ENCODE peak calls at places on chromosomes 16 and 17, in eight cellular contexts. M, U, W, C, B, A, L and E are unnamed samples.
A peak's percentile ranks its signal among the peaks of the same experiment; 100 is the strongest.

GRCh38 chr17:77959926-77960521 is 1.5 kb downstream of the TNRC6C start:
- DNase-seq in M (no peak), U (no peak), W (no peak), C (no peak), B (peak; percentile 35), A (peak; percentile 3), L (no peak), E (no peak)

GRCh38 chr16:75273054-75273925 is 21.9 kb upstream of the BCAR1 start:
- DNase-seq in M (no peak), U (no peak), W (no peak), C (no peak), B (no peak), A (peak; percentile 73), L (no peak), E (no peak)

GRCh38 chr16:84751241-84751640 is 51.4 kb downstream of the USP10 start:
- DNase-seq in M (no peak), U (no peak), W (no peak), C (no peak), B (no peak), A (no peak), L (no peak), E (no peak)

GRCh38 chr16:6633441-6633840 is 699.2 kb upstream of the RBFOX1 start:
- DNase-seq in M (no peak), U (no peak), W (no peak), C (no peak), B (no peak), A (no peak), L (no peak), E (no peak)

GRCh38 chr16:65024649-65025243 is 97.1 kb downstream of the CDH11 start:
- DNase-seq in M (no peak), U (no peak), W (no peak), C (no peak), B (no peak), A (peak; percentile 71), L (no peak), E (peak; percentile 22)

GRCh38 chr16:84555418-84556196 is 51.1 kb upstream of the MEAK7 start:
- DNase-seq in M (no peak), U (no peak), W (no peak), C (no peak), B (peak; percentile 46), A (no peak), L (no peak), E (no peak)

GRCh38 chr16:13983625-13984024 is 63.7 kb downstream of the ERCC4 start:
- DNase-seq in M (no peak), U (no peak), W (no peak), C (no peak), B (no peak), A (no peak), L (no peak), E (no peak)

GRCh38 chr17:67570797-67571196 is 146.9 kb upstream of the NOL11 start:
- DNase-seq in M (no peak), U (no peak), W (no peak), C (no peak), B (no peak), A (no peak), L (no peak), E (peak; percentile 44)

GRCh38 chr16:79171504-79172240 is 428.9 kb downstream of the MAF start:
- DNase-seq in M (no peak), U (no peak), W (no peak), C (no peak), B (no peak), A (no peak), L (no peak), E (no peak)

GRCh38 chr16:74448990-74449389 is 27.7 kb upstream of the CLEC18B start:
- DNase-seq in M (peak; percentile 63), U (no peak), W (peak; percentile 78), C (peak; percentile 58), B (no peak), A (peak; percentile 94), L (peak; percentile 41), E (peak; percentile 95)

GRCh38 chr17:81070541-81071246 is 35.7 kb downstream of the BAIAP2 start:
- DNase-seq in M (no peak), U (no peak), W (no peak), C (no peak), B (no peak), A (no peak), L (no peak), E (no peak)
- TF ChIP-seq CTCF in M (no peak), U (no peak), W (no peak), C (no peak), B (no peak), A (no peak), L (no peak), E (no peak)

GRCh38 chr17:61007980-61008379 is 330.3 kb downstream of the BCAS3 start:
- DNase-seq in M (no peak), U (no peak), W (no peak), C (no peak), B (no peak), A (peak; percentile 49), L (peak; percentile 25), E (no peak)
- H3K4me3 ChIP-seq in M (no peak overlapping the region), U (no peak overlapping the region), W (no peak overlapping the region), C (no peak overlapping the region), B (no peak overlapping the region), A (no peak overlapping the region), L (no peak overlapping the region), E (no peak overlapping the region)

DNA sequence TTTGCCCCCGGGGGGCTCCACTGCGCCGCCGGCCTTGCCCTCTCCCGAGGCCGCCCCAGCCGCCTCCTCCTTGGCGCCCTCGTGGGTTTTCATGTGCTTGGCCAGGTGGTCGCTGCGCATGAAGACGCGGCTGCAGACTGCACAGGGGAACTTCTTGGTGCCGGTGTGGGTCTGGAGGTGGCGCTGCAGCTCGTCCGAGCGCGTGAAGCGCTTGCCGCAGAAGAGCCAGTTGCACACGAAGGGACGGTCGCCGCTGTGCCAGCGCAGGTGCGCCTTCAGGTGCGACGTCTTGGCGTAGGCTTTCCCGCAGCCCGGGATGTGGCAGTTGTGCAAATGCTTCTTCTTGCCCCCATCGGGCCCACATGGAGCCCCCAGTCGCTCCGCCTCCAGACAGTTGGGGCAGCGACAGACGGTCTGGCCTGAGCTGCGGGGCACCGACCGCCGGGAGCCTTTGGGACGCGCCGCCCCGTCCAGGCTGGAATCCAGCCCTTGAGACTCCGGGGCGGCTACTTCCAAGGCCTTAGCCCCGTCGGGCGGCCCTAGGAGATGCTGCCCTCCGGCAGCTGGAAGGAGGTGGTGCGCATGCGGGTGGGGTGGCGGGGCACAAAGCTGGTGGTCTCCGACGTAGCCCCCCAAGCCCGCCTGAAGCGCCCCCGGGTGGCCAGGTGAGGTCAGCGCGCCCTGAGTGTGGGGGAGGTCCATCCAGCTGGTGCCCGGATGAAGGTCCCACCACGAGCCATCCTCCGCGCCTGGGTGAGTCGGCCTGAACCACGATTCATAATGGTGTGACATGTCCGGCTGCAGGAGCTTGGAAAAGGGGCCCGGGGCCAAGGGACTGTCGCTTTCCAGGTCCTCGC is 3.4 kb downstream of the SP6 start:
- DNase-seq in M (no peak), U (no peak), W (no peak), C (no peak), B (no peak), A (no peak), L (no peak), E (no peak)
- TF ChIP-seq CTCF in M (peak; percentile 38), U (peak; percentile 18), W (peak; percentile 32), C (peak; percentile 27), B (peak; percentile 68), A (peak; percentile 34), L (peak; percentile 7), E (peak; percentile 34)

DNA sequence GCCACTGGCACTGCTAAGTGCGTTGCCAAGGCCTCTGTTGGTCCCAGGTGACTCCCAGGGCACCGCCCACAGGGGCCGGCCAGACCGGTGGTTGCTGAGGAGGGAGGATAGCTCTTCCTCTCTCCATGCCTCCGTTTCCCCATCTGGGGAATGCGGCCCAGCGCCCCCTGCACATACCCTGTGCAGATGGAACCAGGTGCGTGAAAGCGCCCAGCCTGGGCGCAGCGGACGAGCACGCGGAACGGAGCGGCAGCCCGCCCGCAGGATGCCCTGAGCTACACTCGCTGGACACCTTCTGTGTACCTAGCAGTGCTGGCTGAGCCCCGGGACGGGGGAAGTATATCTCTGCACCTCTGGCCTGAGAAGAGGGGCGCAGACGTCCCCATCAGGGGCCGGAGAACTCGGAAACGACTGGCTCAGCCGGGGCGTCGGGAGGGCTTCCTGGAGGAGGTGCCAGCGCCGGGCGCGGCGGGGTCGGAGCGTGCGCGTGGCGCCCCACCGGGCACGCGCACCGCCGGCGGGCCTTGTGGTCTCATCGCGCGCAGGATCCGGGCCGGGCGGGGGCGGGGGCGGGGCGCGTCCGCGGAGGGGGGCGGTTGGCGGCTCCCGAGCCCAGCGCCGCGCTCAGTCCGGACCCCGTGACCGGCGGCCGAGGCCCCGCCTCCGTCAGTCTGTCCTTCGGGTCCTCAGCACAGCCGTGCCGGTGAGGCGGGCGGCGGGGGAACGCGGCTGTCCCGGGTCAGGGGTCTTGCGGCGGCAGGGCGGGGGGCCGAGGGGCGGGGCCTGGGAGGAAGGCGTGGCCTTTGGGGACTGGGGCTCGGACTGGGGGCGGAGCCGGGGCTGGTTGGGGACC is at the start of the genes CCDC78 and HAGHL:
- DNase-seq in M (peak; percentile 67), U (peak; percentile 75), W (no peak), C (no peak), B (peak; percentile 78), A (no peak), L (peak; percentile 65), E (peak; percentile 20)
- H3K4me3 ChIP-seq in M (peak within 1 kb of the TSS; percentile 75), U (peak within 1 kb of the TSS; percentile 58), W (peak within 1 kb of the TSS; percentile 73), C (peak within 1 kb of the TSS; percentile 71), B (peak within 1 kb of the TSS; percentile 86), A (peak within 1 kb of the TSS; percentile 81), L (peak within 1 kb of the TSS; percentile 48), E (peak within 1 kb of the TSS; percentile 67)

DNA sequence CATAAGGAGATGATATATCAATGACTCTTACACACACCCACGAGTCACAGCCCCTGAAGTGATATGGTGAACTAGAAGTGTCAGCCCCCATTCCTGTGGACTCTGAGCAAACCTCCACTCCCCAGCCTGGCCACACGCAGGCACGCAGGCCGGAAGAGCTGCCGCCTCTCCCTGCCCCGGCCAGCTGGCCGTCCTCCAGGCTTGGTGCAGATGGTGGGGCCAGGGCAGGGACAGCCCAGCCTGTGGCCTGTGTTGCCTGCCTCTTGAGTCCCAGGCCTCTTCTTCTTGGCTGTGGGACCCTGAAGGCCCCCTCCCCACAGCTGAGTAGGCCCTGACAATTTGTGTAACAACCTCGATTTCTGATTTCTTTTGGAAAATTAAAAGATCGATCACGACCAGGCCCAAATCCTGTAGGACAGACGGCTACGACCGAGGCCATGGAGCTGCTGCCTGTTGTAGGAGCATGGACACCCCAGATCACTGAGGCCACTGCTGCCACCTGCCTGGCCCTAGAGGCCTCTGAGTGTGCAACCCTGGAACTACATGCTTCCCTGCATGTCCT is 10.0 kb upstream of the MPRIP start:
- DNase-seq in M (peak; percentile 57), U (peak; percentile 77), W (no peak), C (peak; percentile 55), B (no peak), A (peak; percentile 81), L (peak; percentile 84), E (peak; percentile 91)
- TF ChIP-seq CTCF in M (no peak), U (no peak), W (no peak), C (no peak), B (no peak), A (no peak), L (no peak), E (no peak)

GRCh38 chr17:30219833-30220232 is 15.7 kb downstream of the SLC6A4 start:
- DNase-seq in M (no peak), U (no peak), W (no peak), C (no peak), B (no peak), A (no peak), L (no peak), E (no peak)
- H3K4me3 ChIP-seq in M (no peak overlapping the region), U (no peak overlapping the region), W (no peak overlapping the region), C (no peak overlapping the region), B (no peak overlapping the region), A (no peak overlapping the region), L (no peak overlapping the region), E (no peak overlapping the region)

GRCh38 chr17:51653902-51654301 is 393.6 kb downstream of the UTP18 start:
- DNase-seq in M (no peak), U (no peak), W (no peak), C (no peak), B (no peak), A (no peak), L (no peak), E (no peak)
- TF ChIP-seq CTCF in M (no peak), U (no peak), W (no peak), C (no peak), B (no peak), A (no peak), L (no peak), E (no peak)